ENCODE peak calls at places on chromosomes 16 and 17, in eight cellular contexts. M is pancreas, Y is PC-3, Q is fibroblast of mammary gland, Z is heart left ventricle, U is left lung, N is ovary, D is transverse colon. W is an unnamed sample.

GRCh38 chr17:53061446-53061845 is 761.3 kb upstream of the KIF2B start:
- DNase-seq in M (no peak), Y (peak; percentile 29), Q (no peak), Z (no peak), U (no peak), N (no peak), D (no peak), W (peak; percentile 31)

GRCh38 chr17:82094931-82095776 is 2.9 kb downstream of the FASN start:
- DNase-seq in M (no peak), Y (no peak), Q (no peak), Z (peak; percentile 46), U (no peak), N (peak; percentile 30), D (no peak), W (no peak)

GRCh38 chr16:14198603-14199002 is 127.5 kb downstream of the MRTFB start:
- DNase-seq in M (no peak), Y (no peak), Q (no peak), Z (no peak), U (no peak), N (no peak), D (no peak), W (no peak)

GRCh38 chr16:13186813-13187212 is 285.4 kb downstream of the SHISA9 start:
- DNase-seq in M (no peak), Y (no peak), Q (peak; percentile 2), Z (no peak), U (no peak), N (no peak), D (no peak), W (no peak)

GRCh38 chr16:85798901-85799496 is 345 bp downstream of the EMC8 start:
- DNase-seq in M (peak; percentile 64), Y (no peak), Q (peak; percentile 31), Z (peak; percentile 71), U (peak; percentile 40), N (no peak), D (peak; percentile 24), W (no peak)

GRCh38 chr17:83065660-83066542 is 13.5 kb upstream of the METRNL start:
- DNase-seq in M (peak; percentile 45), Y (no peak), Q (no peak), Z (peak; percentile 40), U (no peak), N (peak; percentile 17), D (peak; percentile 4), W (no peak)

GRCh38 chr17:8479431-8479947 is 43.8 kb downstream of the NDEL1 start:
- DNase-seq in M (peak; percentile 30), Y (no peak), Q (peak; percentile 89), Z (no peak), U (no peak), N (peak; percentile 77), D (no peak), W (no peak)

GRCh38 chr17:78132086-78132676 is 1.6 kb downstream of the TMC8 start:
- DNase-seq in M (peak; percentile 59), Y (peak; percentile 66), Q (no peak), Z (peak; percentile 59), U (peak; percentile 78), N (no peak), D (peak; percentile 83), W (no peak)

GRCh38 chr17:57210224-57210553 is 46.1 kb upstream of the MSI2 start:
- DNase-seq in M (no peak), Y (peak; percentile 93), Q (peak; percentile 45), Z (no peak), U (no peak), N (no peak), D (no peak), W (peak; percentile 26)

GRCh38 chr17:1399366-1399678 is 700 bp downstream of the YWHAE start:
- DNase-seq in M (peak; percentile 74), Y (no peak), Q (no peak), Z (no peak), U (peak; percentile 50), N (no peak), D (no peak), W (no peak)

GRCh38 chr17:82884341-82884871 is 44.6 kb upstream of the ZNF750 start:
- DNase-seq in M (no peak), Y (no peak), Q (peak; percentile 23), Z (peak; percentile 58), U (no peak), N (no peak), D (no peak), W (no peak)

GRCh38 chr16:56667581-56668571 is at the start of gene MT1G:
- DNase-seq in M (peak; percentile 92), Y (no peak), Q (no peak), Z (peak; percentile 84), U (no peak), N (no peak), D (peak; percentile 74), W (no peak)
- H3K4me3 ChIP-seq in M (peak within 1 kb of the TSS; percentile 27), Y (no peak within 1 kb of the TSS), Q (no peak within 1 kb of the TSS), Z (no peak within 1 kb of the TSS), U (no peak within 1 kb of the TSS), N (no peak within 1 kb of the TSS), D (no peak within 1 kb of the TSS), W (no peak within 1 kb of the TSS)

GRCh38 chr17:7236808-7237207 is 2.4 kb downstream of the PHF23 start:
- DNase-seq in M (no peak), Y (no peak), Q (no peak), Z (no peak), U (no peak), N (peak; percentile 28), D (no peak), W (no peak)

GRCh38 chr17:7238418-7239090 is 703 bp downstream of the PHF23 start:
- DNase-seq in M (no peak), Y (no peak), Q (no peak), Z (no peak), U (peak; percentile 55), N (peak; percentile 75), D (no peak), W (no peak)

GRCh38 chr17:7237266-7237760 is 1.9 kb downstream of the PHF23 start:
- DNase-seq in M (no peak), Y (no peak), Q (no peak), Z (no peak), U (no peak), N (no peak), D (no peak), W (no peak)

GRCh38 chr17:7239091-7240027 is at the start of gene PHF23:
- DNase-seq in M (peak; percentile 98), Y (peak; percentile 98), Q (peak; percentile 99), Z (peak; percentile 99), U (peak; percentile 99), N (peak; percentile 98), D (peak; percentile 99), W (peak; percentile 93)

GRCh38 chr17:7237761-7238417 is 1.4 kb downstream of the PHF23 start:
- DNase-seq in M (peak; percentile 92), Y (peak; percentile 42), Q (peak; percentile 56), Z (peak; percentile 90), U (peak; percentile 90), N (peak; percentile 91), D (peak; percentile 91), W (no peak)
- H3K4me3 ChIP-seq in M (peak overlapping the region; percentile 79), Y (peak overlapping the region; percentile 96), Q (peak overlapping the region; percentile 97), Z (peak overlapping the region; percentile 95), U (peak overlapping the region; percentile 86), N (peak overlapping the region; percentile 99), D (peak overlapping the region; percentile 84), W (peak overlapping the region; percentile 97)

GRCh38 chr17:38511126-38512108 is 83.2 kb downstream of the ARHGAP23 start:
- DNase-seq in M (no peak), Y (no peak), Q (peak; percentile 59), Z (no peak), U (no peak), N (peak; percentile 61), D (no peak), W (peak; percentile 14)

GRCh38 chr17:38509772-38510423 is 81.6 kb downstream of the ARHGAP23 start:
- DNase-seq in M (no peak), Y (no peak), Q (no peak), Z (peak; percentile 64), U (no peak), N (peak; percentile 50), D (no peak), W (no peak)

GRCh38 chr17:38512473-38513058 is 84.3 kb downstream of the ARHGAP23 start:
- DNase-seq in M (no peak), Y (no peak), Q (no peak), Z (no peak), U (no peak), N (no peak), D (no peak), W (no peak)

GRCh38 chr17:38509008-38509771 is 80.9 kb downstream of the ARHGAP23 start:
- DNase-seq in M (peak; percentile 81), Y (peak; percentile 25), Q (peak; percentile 86), Z (peak; percentile 79), U (peak; percentile 62), N (peak; percentile 80), D (peak; percentile 75), W (peak; percentile 64)

DNA sequence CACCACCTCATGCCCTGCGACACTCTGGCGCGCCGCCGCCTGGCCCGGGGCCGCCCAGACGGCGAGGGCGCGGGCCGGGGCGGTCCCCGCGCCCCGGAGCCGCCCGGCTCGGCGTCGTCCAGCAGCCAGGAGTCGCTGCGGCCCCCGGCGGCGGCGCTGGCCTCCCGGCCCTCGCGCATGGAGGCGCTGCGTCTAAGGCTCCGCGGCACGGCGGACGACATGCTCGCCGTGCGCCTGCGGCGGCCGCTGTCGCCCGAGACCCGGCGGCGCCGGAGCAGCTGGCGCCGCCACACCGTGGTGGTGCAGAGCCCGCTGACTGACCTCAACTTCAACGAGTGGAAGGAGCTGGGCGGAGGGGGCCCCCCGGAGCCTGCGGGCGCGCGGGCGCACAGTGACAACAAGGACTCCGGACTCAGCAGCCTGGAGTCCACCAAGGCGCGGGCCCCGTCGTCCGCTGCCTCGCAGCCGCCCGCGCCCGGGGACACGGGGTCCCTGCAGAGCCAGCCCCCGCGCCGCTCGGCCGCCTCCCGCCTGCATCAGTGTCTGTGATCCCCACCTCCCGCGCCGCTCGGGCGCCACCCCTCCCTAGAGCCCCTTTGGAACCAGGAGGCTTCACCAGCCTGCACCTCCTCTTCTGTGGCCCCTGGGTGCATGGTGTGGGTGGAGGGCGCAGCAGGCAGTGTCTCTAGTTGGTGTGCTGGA is 82.3 kb downstream of the ARHGAP23 start:
- DNase-seq in M (peak; percentile 79), Y (no peak), Q (no peak), Z (peak; percentile 66), U (no peak), N (peak; percentile 54), D (no peak), W (no peak)
- H3K4me3 ChIP-seq in M (peak overlapping the region; percentile 16), Y (no peak overlapping the region), Q (no peak overlapping the region), Z (peak overlapping the region; percentile 22), U (no peak overlapping the region), N (no peak overlapping the region), D (no peak overlapping the region), W (no peak overlapping the region)

GRCh38 chr16:81259916-81260315 is 21.4 kb downstream of the BCO1 start:
- DNase-seq in M (no peak), Y (no peak), Q (no peak), Z (no peak), U (no peak), N (no peak), D (no peak), W (no peak)

GRCh38 chr16:81265052-81265451 is 26.6 kb downstream of the BCO1 start:
- DNase-seq in M (no peak), Y (no peak), Q (no peak), Z (no peak), U (no peak), N (no peak), D (no peak), W (no peak)

GRCh38 chr16:81263470-81264200 is 25.1 kb downstream of the BCO1 start:
- DNase-seq in M (no peak), Y (peak; percentile 33), Q (peak; percentile 57), Z (no peak), U (peak; percentile 42), N (peak; percentile 62), D (no peak), W (no peak)

GRCh38 chr16:81264386-81264785 is 25.9 kb downstream of the BCO1 start:
- DNase-seq in M (no peak), Y (no peak), Q (no peak), Z (no peak), U (no peak), N (no peak), D (no peak), W (no peak)

GRCh38 chr16:81261049-81261648 is 22.7 kb downstream of the BCO1 start:
- DNase-seq in M (no peak), Y (peak; percentile 55), Q (peak; percentile 24), Z (no peak), U (no peak), N (no peak), D (no peak), W (no peak)
- H3K4me3 ChIP-seq in M (no peak overlapping the region), Y (no peak overlapping the region), Q (no peak overlapping the region), Z (no peak overlapping the region), U (no peak overlapping the region), N (no peak overlapping the region), D (no peak overlapping the region), W (no peak overlapping the region)